ENCODE peak calls at places on chromosomes 7 and 10, in seven cellular contexts. R is RWPE2, L is thoracic aorta, N is OCI-LY7, T is psoas muscle, Y is fibroblast of lung, Z is PC-9. X is an unnamed sample.

GRCh38 chr10:116164291-116164690 is 108.7 kb downstream of the GFRA1 start:
- DNase-seq in R (no peak), L (no peak), N (no peak), T (no peak), Y (no peak), Z (no peak), X (no peak)

GRCh38 chr7:142488842-142489241 is 231.0 kb upstream of the PRSS58 start:
- DNase-seq in R (no peak), L (no peak), N (no peak), T (no peak), Y (no peak), Z (no peak), X (peak)

GRCh38 chr10:6384847-6385246 is 182.1 kb downstream of the PFKFB3 start:
- DNase-seq in R (no peak), L (no peak), N (no peak), T (no peak), Y (no peak), Z (no peak), X (no peak)

GRCh38 chr7:107387077-107387476 is 82.8 kb upstream of the GPR22 start:
- DNase-seq in R (no peak), L (no peak), N (no peak), T (peak), Y (peak), Z (no peak), X (no peak)

GRCh38 chr10:76306859-76307258 is 875.4 kb downstream of the LRMDA start:
- DNase-seq in R (no peak), L (no peak), N (no peak), T (no peak), Y (peak), Z (no peak), X (no peak)

GRCh38 chr7:75642810-75643486 is 95.8 kb downstream of the HIP1 start:
- DNase-seq in R (no peak), L (no peak), N (peak), T (no peak), Y (peak), Z (peak), X (peak)

GRCh38 chr10:30455816-30456215 is 21.8 kb downstream of the MAP3K8 start:
- DNase-seq in R (no peak), L (no peak), N (peak), T (no peak), Y (no peak), Z (no peak), X (no peak)

GRCh38 chr7:50970092-50970491 is 187.4 kb upstream of the GRB10 start:
- DNase-seq in R (no peak), L (no peak), N (no peak), T (no peak), Y (no peak), Z (peak), X (peak)

GRCh38 chr7:81869670-81870069 is 99.8 kb upstream of the HGF start:
- DNase-seq in R (no peak), L (no peak), N (no peak), T (no peak), Y (peak), Z (no peak), X (no peak)

GRCh38 chr10:44926771-44927751 is 15.9 kb downstream of the TMEM72 start:
- DNase-seq in R (no peak), L (no peak), N (no peak), T (peak), Y (peak), Z (no peak), X (peak)

GRCh38 chr10:48589266-48589665 is 15.6 kb downstream of the ARHGAP22 start:
- DNase-seq in R (no peak), L (no peak), N (no peak), T (no peak), Y (peak), Z (no peak), X (no peak)

GRCh38 chr7:25559581-25560367 is 331.5 kb upstream of the NPVF start:
- DNase-seq in R (no peak), L (no peak), N (no peak), T (no peak), Y (no peak), Z (no peak), X (no peak)

GRCh38 chr7:54788664-54789063 is 29.7 kb upstream of the SEC61G start:
- DNase-seq in R (no peak), L (no peak), N (no peak), T (no peak), Y (peak), Z (peak), X (peak)

GRCh38 chr10:132170561-132171361 is 16.0 kb upstream of the DPYSL4 start:
- DNase-seq in R (no peak), L (no peak), N (no peak), T (peak), Y (no peak), Z (no peak), X (no peak)

GRCh38 chr7:43625977-43626376 is 43.1 kb downstream of the STK17A start:
- DNase-seq in R (no peak), L (no peak), N (peak), T (no peak), Y (no peak), Z (no peak), X (no peak)

GRCh38 chr10:58016614-58017013 is 251.1 kb downstream of the IPMK start:
- DNase-seq in R (no peak), L (no peak), N (no peak), T (no peak), Y (no peak), Z (no peak), X (no peak)

GRCh38 chr7:128783143-128783799 is 7.7 kb upstream of the OPN1SW start:
- DNase-seq in R (no peak), L (peak), N (no peak), T (peak), Y (peak), Z (peak), X (no peak)

GRCh38 chr10:79112898-79113431 is 44.2 kb downstream of the ZMIZ1 start:
- DNase-seq in R (peak), L (no peak), N (no peak), T (peak), Y (peak), Z (no peak), X (no peak)

GRCh38 chr7:133797818-133798485 is 329.2 kb upstream of the LRGUK start:
- DNase-seq in R (no peak), L (no peak), N (no peak), T (no peak), Y (peak), Z (no peak), X (no peak)

GRCh38 chr10:117615649-117616048 is 73.1 kb downstream of the EMX2 start:
- DNase-seq in R (no peak), L (no peak), N (no peak), T (no peak), Y (no peak), Z (no peak), X (no peak)

GRCh38 chr10:29658984-29659769 is 24.4 kb upstream of the SVIL start:
- DNase-seq in R (peak), L (no peak), N (no peak), T (peak), Y (peak), Z (peak), X (peak)

GRCh38 chr7:35695987-35696386 is 1.1 kb upstream of the HERPUD2 start:
- DNase-seq in R (no peak), L (no peak), N (no peak), T (no peak), Y (no peak), Z (no peak), X (no peak)

GRCh38 chr7:35694784-35695627 is at the start of gene HERPUD2:
- DNase-seq in R (peak), L (peak), N (peak), T (peak), Y (peak), Z (peak), X (peak)

GRCh38 chr7:35694161-35694783 is 663 bp downstream of the HERPUD2 start:
- DNase-seq in R (no peak), L (no peak), N (peak), T (no peak), Y (peak), Z (no peak), X (peak)

GRCh38 chr7:35697414-35698175 is 2.7 kb upstream of the HERPUD2 start:
- DNase-seq in R (no peak), L (no peak), N (no peak), T (no peak), Y (peak), Z (peak), X (no peak)

GRCh38 chr7:35695628-35695888 is 623 bp upstream of the HERPUD2 start:
- DNase-seq in R (no peak), L (no peak), N (no peak), T (no peak), Y (peak), Z (no peak), X (peak)
- H3K27ac ChIP-seq in R (peak), L (peak), N (peak), T (peak), Y (peak), Z (peak), X (peak)

DNA sequence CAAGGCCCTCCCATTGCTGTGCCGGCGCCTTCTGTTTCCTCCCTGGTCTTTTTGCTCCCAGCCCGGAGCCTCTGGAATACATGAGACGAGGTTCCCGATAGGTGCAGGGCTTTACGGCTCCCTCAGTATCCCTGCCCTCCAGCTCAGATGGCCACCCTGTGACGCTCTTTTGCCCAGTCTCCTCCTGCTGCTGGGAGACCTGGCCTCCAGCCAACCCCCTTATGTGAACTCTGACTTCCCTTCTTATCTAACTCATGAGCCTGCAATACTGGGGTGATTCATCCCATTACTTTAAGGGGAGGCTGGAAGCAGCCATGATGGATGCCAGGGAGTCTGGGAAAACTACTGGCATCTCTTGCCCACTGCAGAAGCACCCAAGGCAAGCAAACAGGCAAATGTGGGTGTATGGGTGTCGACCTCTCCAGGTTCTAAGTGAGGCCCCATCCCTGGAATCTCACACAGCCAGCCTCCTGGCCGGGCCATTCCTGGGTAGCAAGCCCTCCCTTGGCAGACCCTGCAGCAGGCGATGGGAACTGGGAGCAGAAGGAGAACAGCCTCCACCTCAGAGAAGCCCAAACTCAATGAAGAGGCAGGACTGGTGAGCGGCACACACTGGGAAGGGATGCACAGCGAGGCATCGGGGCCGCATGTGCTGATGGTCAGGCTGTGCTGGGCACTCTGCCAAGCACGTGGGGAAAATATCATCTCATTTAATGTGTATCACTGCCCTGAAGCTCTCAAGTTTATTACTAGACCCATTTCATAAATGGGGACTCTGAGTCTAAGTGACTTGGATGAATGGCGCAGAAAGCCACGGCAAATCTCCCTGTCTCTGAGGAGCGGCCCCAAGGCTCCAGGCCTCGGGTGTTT is 97.5 kb downstream of the FAM53B start:
- DNase-seq in R (no peak), L (peak), N (no peak), T (peak), Y (peak), Z (peak), X (peak)
- H3K27ac ChIP-seq in R (peak), L (peak), N (no peak), T (peak), Y (peak), Z (no peak), X (peak)

GRCh38 chr7:90708841-90709317 is 112.8 kb downstream of the CDK14 start:
- DNase-seq in R (no peak), L (no peak), N (peak), T (no peak), Y (peak), Z (no peak), X (peak)
- H3K27ac ChIP-seq in R (no peak), L (no peak), N (peak), T (no peak), Y (no peak), Z (no peak), X (no peak)

DNA sequence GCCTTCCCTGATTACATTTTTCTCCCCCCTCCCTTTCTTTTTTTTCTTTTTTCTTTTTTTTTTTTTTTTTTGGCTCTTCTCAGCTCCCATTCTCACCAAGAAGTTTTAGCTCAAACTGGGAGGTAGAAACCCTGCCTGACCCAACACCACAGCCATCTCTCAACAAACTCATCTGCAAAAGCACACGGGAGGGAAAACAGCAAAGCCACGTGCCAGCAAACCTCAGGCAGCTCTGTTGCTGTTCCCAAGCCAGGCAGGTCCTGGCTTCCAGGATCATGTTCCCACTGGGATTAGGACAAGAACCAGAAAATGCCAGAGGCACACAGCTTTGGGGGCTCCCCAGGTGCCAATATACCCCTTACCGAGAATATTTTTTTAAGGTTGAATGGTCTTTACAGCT is 56.7 kb downstream of the ITIH5 start:
- DNase-seq in R (no peak), L (no peak), N (no peak), T (no peak), Y (no peak), Z (no peak), X (no peak)
- H3K27ac ChIP-seq in R (no peak), L (no peak), N (no peak), T (no peak), Y (no peak), Z (no peak), X (no peak)

DNA sequence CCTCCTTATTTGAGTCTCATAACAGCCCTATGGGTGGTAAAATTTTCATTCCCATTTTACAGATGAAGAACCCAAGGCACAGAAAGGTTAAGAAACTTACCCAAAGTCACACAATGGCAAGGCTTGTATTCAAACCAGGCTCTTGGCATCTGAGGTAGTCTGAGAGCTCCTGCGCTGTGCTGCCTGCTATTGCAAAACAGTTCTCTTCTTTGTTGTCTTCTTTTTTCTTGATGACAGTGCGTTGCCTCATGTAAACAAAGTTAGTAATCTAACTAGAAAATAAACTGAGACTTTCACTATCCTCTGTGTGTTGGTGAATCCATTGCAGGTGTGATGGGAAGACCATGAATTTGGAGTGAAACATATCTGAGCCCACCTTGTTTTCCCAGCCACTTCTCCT is 240.8 kb downstream of the PTEN start:
- DNase-seq in R (no peak), L (no peak), N (no peak), T (no peak), Y (no peak), Z (no peak), X (no peak)
- H3K27ac ChIP-seq in R (no peak), L (no peak), N (no peak), T (no peak), Y (no peak), Z (no peak), X (no peak)

DNA sequence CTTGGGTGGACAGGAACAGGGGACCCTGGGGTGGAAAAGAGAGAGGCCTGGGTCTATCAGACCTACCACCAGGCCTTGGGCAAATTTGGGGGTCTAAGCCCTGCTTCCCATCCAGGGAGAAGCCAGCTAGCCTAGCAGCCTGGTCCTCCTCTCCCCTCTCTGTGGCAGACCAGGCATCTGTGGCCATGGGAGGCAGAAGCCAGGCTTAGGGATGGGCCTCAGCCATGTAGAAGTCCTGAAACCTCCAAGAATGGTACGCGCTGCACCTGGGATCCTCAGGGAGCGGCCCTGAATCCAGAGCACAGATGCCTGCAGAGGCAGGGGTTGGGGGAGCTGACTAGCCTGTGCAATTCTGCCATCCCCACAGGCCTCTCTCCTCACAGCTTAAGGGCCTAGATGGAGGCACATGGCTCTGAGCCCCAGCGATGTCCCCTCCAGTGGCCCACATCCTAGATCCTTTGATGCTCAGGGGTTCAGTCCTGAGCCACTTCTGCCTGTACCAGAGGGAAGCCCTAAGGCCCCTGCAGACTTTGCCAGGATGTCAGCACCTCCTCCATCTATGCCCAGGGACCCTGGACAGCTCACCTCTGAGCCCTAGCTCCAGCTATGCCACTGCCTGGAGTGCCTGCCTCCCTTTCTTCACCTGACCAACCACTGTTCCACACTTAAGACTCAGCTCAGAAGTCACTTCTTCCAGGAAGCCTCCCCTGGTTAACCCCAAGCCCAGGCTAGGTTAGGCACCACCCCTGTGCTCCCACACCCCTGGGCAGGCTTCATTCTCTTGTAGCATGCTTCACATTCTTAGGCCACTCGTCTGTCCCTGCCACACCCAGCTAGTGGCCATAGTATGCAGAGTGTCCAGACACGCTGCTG is 21.1 kb downstream of the GRID1 start:
- DNase-seq in R (peak), L (no peak), N (no peak), T (no peak), Y (peak), Z (peak), X (peak)
- H3K27ac ChIP-seq in R (peak), L (no peak), N (no peak), T (no peak), Y (no peak), Z (no peak), X (no peak)

GRCh38 chr10:72073677-72074412 is 14.5 kb downstream of the SPOCK2 start:
- DNase-seq in R (no peak), L (no peak), N (no peak), T (peak), Y (no peak), Z (no peak), X (no peak)
- H3K27ac ChIP-seq in R (no peak), L (no peak), N (no peak), T (no peak), Y (no peak), Z (no peak), X (no peak)

X was measured in small intestine.